ENCODE peak calls at places on chromosome 3, in six cellular contexts. One of them, this sample, is unnamed.

GRCh38 chr3:174859109-174859735 is at the start of gene NAALADL2:
- DNase-seq in caudate nucleus: no peak
- DNase-seq in activated T-cell treated with anti-CD3 and anti-CD28 coated beads for 1 hour: no peak
- DNase-seq in foreskin fibroblast: no peak
- DNase-seq in CD8-positive, alpha-beta T cell: no peak
- DNase-seq in nucleus accumbens: no peak
- DNase-seq in this sample: no peak

GRCh38 chr3:174862666-174863065 is 3.5 kb downstream of the NAALADL2 start:
- DNase-seq in CD8-positive, alpha-beta T cell: no peak
- DNase-seq in caudate nucleus: no peak
- DNase-seq in nucleus accumbens: no peak
- DNase-seq in activated T-cell treated with anti-CD3 and anti-CD28 coated beads for 1 hour: no peak
- DNase-seq in foreskin fibroblast: no peak
- DNase-seq in this sample: no peak

GRCh38 chr3:184788751-184789150 is 23.2 kb upstream of the VPS8 start:
- DNase-seq in caudate nucleus: no peak
- DNase-seq in CD8-positive, alpha-beta T cell: no peak
- DNase-seq in foreskin fibroblast: peak; percentile 42
- DNase-seq in nucleus accumbens: no peak
- DNase-seq in activated T-cell treated with anti-CD3 and anti-CD28 coated beads for 1 hour: no peak
- DNase-seq in this sample: no peak

GRCh38 chr3:62525276-62525675 is 151.9 kb upstream of the FEZF2 start:
- DNase-seq in caudate nucleus: no peak
- DNase-seq in foreskin fibroblast: peak; percentile 11
- DNase-seq in nucleus accumbens: no peak
- DNase-seq in activated T-cell treated with anti-CD3 and anti-CD28 coated beads for 1 hour: no peak
- DNase-seq in CD8-positive, alpha-beta T cell: no peak
- DNase-seq in this sample: no peak

GRCh38 chr3:36876181-36876936 is 68.5 kb downstream of the TRANK1 start:
- DNase-seq in CD8-positive, alpha-beta T cell: no peak
- DNase-seq in nucleus accumbens: no peak
- DNase-seq in activated T-cell treated with anti-CD3 and anti-CD28 coated beads for 1 hour: no peak
- DNase-seq in foreskin fibroblast: no peak
- DNase-seq in caudate nucleus: no peak
- DNase-seq in this sample: peak; percentile 49

GRCh38 chr3:63912768-63913588 is 795 bp upstream of the SCAANT1 start:
- DNase-seq in nucleus accumbens: peak; percentile 46
- DNase-seq in CD8-positive, alpha-beta T cell: peak; percentile 60
- DNase-seq in foreskin fibroblast: peak; percentile 45
- DNase-seq in activated T-cell treated with anti-CD3 and anti-CD28 coated beads for 1 hour: peak; percentile 32
- DNase-seq in caudate nucleus: no peak
- DNase-seq in this sample: peak; percentile 42

GRCh38 chr3:52892290-52892624 is 5.1 kb downstream of the STIMATE start:
- DNase-seq in caudate nucleus: no peak
- DNase-seq in activated T-cell treated with anti-CD3 and anti-CD28 coated beads for 1 hour: no peak
- DNase-seq in nucleus accumbens: no peak
- DNase-seq in foreskin fibroblast: peak; percentile 10
- DNase-seq in CD8-positive, alpha-beta T cell: no peak
- DNase-seq in this sample: no peak

GRCh38 chr3:46031747-46032146 is 4.5 kb upstream of the XCR1 start:
- DNase-seq in activated T-cell treated with anti-CD3 and anti-CD28 coated beads for 1 hour: no peak
- DNase-seq in CD8-positive, alpha-beta T cell: no peak
- DNase-seq in nucleus accumbens: no peak
- DNase-seq in caudate nucleus: no peak
- DNase-seq in foreskin fibroblast: no peak
- DNase-seq in this sample: no peak

GRCh38 chr3:197417896-197418618 is 119.6 kb upstream of the DLG1 start:
- DNase-seq in activated T-cell treated with anti-CD3 and anti-CD28 coated beads for 1 hour: no peak
- DNase-seq in nucleus accumbens: no peak
- DNase-seq in CD8-positive, alpha-beta T cell: no peak
- DNase-seq in caudate nucleus: no peak
- DNase-seq in foreskin fibroblast: no peak
- DNase-seq in this sample: no peak

GRCh38 chr3:19891740-19892139 is 42.3 kb downstream of the EFHB start:
- DNase-seq in nucleus accumbens: no peak
- DNase-seq in caudate nucleus: no peak
- DNase-seq in foreskin fibroblast: peak; percentile 69
- DNase-seq in activated T-cell treated with anti-CD3 and anti-CD28 coated beads for 1 hour: no peak
- DNase-seq in CD8-positive, alpha-beta T cell: no peak
- DNase-seq in this sample: no peak

GRCh38 chr3:55609230-55610100 is 122.4 kb upstream of the WNT5A start:
- DNase-seq in foreskin fibroblast: no peak
- DNase-seq in caudate nucleus: no peak
- DNase-seq in CD8-positive, alpha-beta T cell: no peak
- DNase-seq in nucleus accumbens: no peak
- DNase-seq in activated T-cell treated with anti-CD3 and anti-CD28 coated beads for 1 hour: no peak
- DNase-seq in this sample: no peak

GRCh38 chr3:173617490-173617889 is 219.9 kb downstream of the NLGN1 start:
- DNase-seq in activated T-cell treated with anti-CD3 and anti-CD28 coated beads for 1 hour: no peak
- DNase-seq in nucleus accumbens: no peak
- DNase-seq in foreskin fibroblast: no peak
- DNase-seq in CD8-positive, alpha-beta T cell: no peak
- DNase-seq in caudate nucleus: no peak
- DNase-seq in this sample: no peak

GRCh38 chr3:70889162-70890045 is 577.0 kb upstream of the MDFIC2 start:
- DNase-seq in nucleus accumbens: no peak
- DNase-seq in CD8-positive, alpha-beta T cell: no peak
- DNase-seq in foreskin fibroblast: peak; percentile 39
- DNase-seq in caudate nucleus: no peak
- DNase-seq in activated T-cell treated with anti-CD3 and anti-CD28 coated beads for 1 hour: no peak
- DNase-seq in this sample: no peak

GRCh38 chr3:30688776-30689175 is 82.4 kb downstream of the TGFBR2 start:
- DNase-seq in caudate nucleus: no peak
- DNase-seq in foreskin fibroblast: peak; percentile 54
- DNase-seq in activated T-cell treated with anti-CD3 and anti-CD28 coated beads for 1 hour: no peak
- DNase-seq in CD8-positive, alpha-beta T cell: no peak
- DNase-seq in nucleus accumbens: no peak
- DNase-seq in this sample: no peak

GRCh38 chr3:177177670-177178295 is 19.5 kb downstream of the TBL1XR1 start:
- DNase-seq in CD8-positive, alpha-beta T cell: no peak
- DNase-seq in activated T-cell treated with anti-CD3 and anti-CD28 coated beads for 1 hour: no peak
- DNase-seq in caudate nucleus: no peak
- DNase-seq in nucleus accumbens: no peak
- DNase-seq in foreskin fibroblast: no peak
- DNase-seq in this sample: no peak

GRCh38 chr3:128999104-128999503 is 2.0 kb upstream of the EFCC1 start:
- DNase-seq in CD8-positive, alpha-beta T cell: no peak
- DNase-seq in caudate nucleus: no peak
- DNase-seq in nucleus accumbens: no peak
- DNase-seq in activated T-cell treated with anti-CD3 and anti-CD28 coated beads for 1 hour: no peak
- DNase-seq in foreskin fibroblast: no peak
- DNase-seq in this sample: no peak

GRCh38 chr3:58681863-58682262 is 15.3 kb upstream of the FAM3D start:
- DNase-seq in nucleus accumbens: no peak
- DNase-seq in foreskin fibroblast: no peak
- DNase-seq in CD8-positive, alpha-beta T cell: no peak
- DNase-seq in caudate nucleus: no peak
- DNase-seq in activated T-cell treated with anti-CD3 and anti-CD28 coated beads for 1 hour: no peak
- DNase-seq in this sample: no peak

GRCh38 chr3:12588674-12589054 is 31.8 kb downstream of the MKRN2 start:
- DNase-seq in nucleus accumbens: no peak
- DNase-seq in foreskin fibroblast: no peak
- DNase-seq in caudate nucleus: no peak
- DNase-seq in CD8-positive, alpha-beta T cell: no peak
- DNase-seq in activated T-cell treated with anti-CD3 and anti-CD28 coated beads for 1 hour: no peak
- DNase-seq in this sample: no peak

GRCh38 chr3:105401691-105402149 is 35.0 kb downstream of the ALCAM start:
- DNase-seq in foreskin fibroblast: no peak
- DNase-seq in nucleus accumbens: no peak
- DNase-seq in activated T-cell treated with anti-CD3 and anti-CD28 coated beads for 1 hour: no peak
- DNase-seq in CD8-positive, alpha-beta T cell: no peak
- DNase-seq in caudate nucleus: no peak
- DNase-seq in this sample: no peak

GRCh38 chr3:87167634-87168456 is 59.3 kb upstream of the CHMP2B start:
- DNase-seq in CD8-positive, alpha-beta T cell: peak; percentile 8
- DNase-seq in foreskin fibroblast: peak; percentile 48
- DNase-seq in nucleus accumbens: no peak
- DNase-seq in activated T-cell treated with anti-CD3 and anti-CD28 coated beads for 1 hour: no peak
- DNase-seq in caudate nucleus: no peak
- DNase-seq in this sample: no peak

GRCh38 chr3:11668243-11669232 is 24.8 kb upstream of the VGLL4 start:
- DNase-seq in CD8-positive, alpha-beta T cell: no peak
- DNase-seq in caudate nucleus: no peak
- DNase-seq in foreskin fibroblast: no peak
- DNase-seq in activated T-cell treated with anti-CD3 and anti-CD28 coated beads for 1 hour: no peak
- DNase-seq in nucleus accumbens: peak; percentile 5
- DNase-seq in this sample: no peak